ENCODE peak calls at places on chromosomes 13 and 19, in nine cellular contexts. One of them, this sample, is unnamed.

GRCh38 chr19:14496849-14497346 is 971 bp upstream of the GIPC1 start:
- DNase-seq in AG04450: no peak
- DNase-seq in neuronal stem cell: no peak
- DNase-seq in epithelial cell of prostate: no peak
- DNase-seq in aorta: no peak
- DNase-seq in cardiac muscle cell: no peak
- DNase-seq in substantia nigra: no peak
- DNase-seq in RWPE1: no peak
- DNase-seq in OCI-LY7: no peak
- DNase-seq in this sample: no peak

GRCh38 chr13:23384111-23384510 is 49.4 kb downstream of the SACS start:
- DNase-seq in AG04450: no peak
- DNase-seq in neuronal stem cell: no peak
- DNase-seq in epithelial cell of prostate: peak; percentile 73
- DNase-seq in aorta: no peak
- DNase-seq in cardiac muscle cell: no peak
- DNase-seq in substantia nigra: no peak
- DNase-seq in RWPE1: no peak
- DNase-seq in OCI-LY7: no peak
- DNase-seq in this sample: no peak

GRCh38 chr13:57418067-57418677 is 213.4 kb upstream of the PCDH17 start:
- DNase-seq in AG04450: no peak
- DNase-seq in neuronal stem cell: no peak
- DNase-seq in epithelial cell of prostate: no peak
- DNase-seq in aorta: no peak
- DNase-seq in cardiac muscle cell: no peak
- DNase-seq in substantia nigra: no peak
- DNase-seq in RWPE1: no peak
- DNase-seq in OCI-LY7: no peak
- DNase-seq in this sample: no peak

GRCh38 chr19:17406039-17406886 is 833 bp upstream of the BST2 start:
- DNase-seq in AG04450: no peak
- DNase-seq in neuronal stem cell: no peak
- DNase-seq in epithelial cell of prostate: no peak
- DNase-seq in aorta: no peak
- DNase-seq in cardiac muscle cell: peak; percentile 52
- DNase-seq in substantia nigra: no peak
- DNase-seq in RWPE1: no peak
- DNase-seq in OCI-LY7: no peak
- DNase-seq in this sample: no peak

GRCh38 chr19:30371157-30371845 is 883 bp upstream of the ZNF536 start:
- DNase-seq in AG04450: no peak
- DNase-seq in neuronal stem cell: no peak
- DNase-seq in epithelial cell of prostate: no peak
- DNase-seq in aorta: no peak
- DNase-seq in cardiac muscle cell: no peak
- DNase-seq in substantia nigra: no peak
- DNase-seq in RWPE1: no peak
- DNase-seq in OCI-LY7: no peak
- DNase-seq in this sample: no peak

GRCh38 chr13:43908156-43909126 is 28.7 kb downstream of the LACC1 start:
- DNase-seq in AG04450: peak; percentile 55
- DNase-seq in neuronal stem cell: peak; percentile 12
- DNase-seq in epithelial cell of prostate: peak; percentile 10
- DNase-seq in aorta: no peak
- DNase-seq in cardiac muscle cell: peak; percentile 77
- DNase-seq in substantia nigra: no peak
- DNase-seq in RWPE1: peak; percentile 39
- DNase-seq in OCI-LY7: peak; percentile 36
- DNase-seq in this sample: no peak

GRCh38 chr13:83796364-83796763 is 85.9 kb downstream of the SLITRK1 start:
- DNase-seq in AG04450: no peak
- DNase-seq in neuronal stem cell: no peak
- DNase-seq in epithelial cell of prostate: no peak
- DNase-seq in aorta: no peak
- DNase-seq in cardiac muscle cell: no peak
- DNase-seq in substantia nigra: no peak
- DNase-seq in RWPE1: no peak
- DNase-seq in OCI-LY7: no peak
- DNase-seq in this sample: no peak

GRCh38 chr19:1173845-1174809 is at the start of gene SBNO2:
- DNase-seq in AG04450: no peak
- DNase-seq in neuronal stem cell: peak; percentile 85
- DNase-seq in epithelial cell of prostate: no peak
- DNase-seq in aorta: peak; percentile 90
- DNase-seq in cardiac muscle cell: peak; percentile 91
- DNase-seq in substantia nigra: peak; percentile 80
- DNase-seq in RWPE1: peak; percentile 90
- DNase-seq in OCI-LY7: peak; percentile 91
- DNase-seq in this sample: peak; percentile 94

GRCh38 chr13:104422668-104423067 is 1356.5 kb upstream of the SLC10A2 start:
- DNase-seq in AG04450: no peak
- DNase-seq in neuronal stem cell: no peak
- DNase-seq in epithelial cell of prostate: no peak
- DNase-seq in aorta: no peak
- DNase-seq in cardiac muscle cell: no peak
- DNase-seq in substantia nigra: no peak
- DNase-seq in RWPE1: no peak
- DNase-seq in OCI-LY7: no peak
- DNase-seq in this sample: no peak

GRCh38 chr13:113413898-113414282 is 39.4 kb downstream of the ADPRHL1 start:
- DNase-seq in AG04450: no peak
- DNase-seq in neuronal stem cell: no peak
- DNase-seq in epithelial cell of prostate: no peak
- DNase-seq in aorta: peak; percentile 83
- DNase-seq in cardiac muscle cell: no peak
- DNase-seq in substantia nigra: no peak
- DNase-seq in RWPE1: no peak
- DNase-seq in OCI-LY7: no peak
- DNase-seq in this sample: no peak

GRCh38 chr13:113414335-113414734 is 39.0 kb downstream of the ADPRHL1 start:
- DNase-seq in AG04450: no peak
- DNase-seq in neuronal stem cell: no peak
- DNase-seq in epithelial cell of prostate: no peak
- DNase-seq in aorta: no peak
- DNase-seq in cardiac muscle cell: no peak
- DNase-seq in substantia nigra: no peak
- DNase-seq in RWPE1: no peak
- DNase-seq in OCI-LY7: no peak
- DNase-seq in this sample: no peak

GRCh38 chr13:113415032-113415431 is 38.3 kb downstream of the ADPRHL1 start:
- DNase-seq in AG04450: no peak
- DNase-seq in neuronal stem cell: no peak
- DNase-seq in epithelial cell of prostate: no peak
- DNase-seq in aorta: no peak
- DNase-seq in cardiac muscle cell: no peak
- DNase-seq in substantia nigra: no peak
- DNase-seq in RWPE1: no peak
- DNase-seq in OCI-LY7: no peak
- DNase-seq in this sample: no peak

GRCh38 chr13:113412440-113412839 is 40.8 kb downstream of the ADPRHL1 start:
- DNase-seq in AG04450: no peak
- DNase-seq in neuronal stem cell: no peak
- DNase-seq in epithelial cell of prostate: no peak
- DNase-seq in aorta: peak; percentile 33
- DNase-seq in cardiac muscle cell: no peak
- DNase-seq in substantia nigra: no peak
- DNase-seq in RWPE1: no peak
- DNase-seq in OCI-LY7: no peak
- DNase-seq in this sample: no peak

DNA sequence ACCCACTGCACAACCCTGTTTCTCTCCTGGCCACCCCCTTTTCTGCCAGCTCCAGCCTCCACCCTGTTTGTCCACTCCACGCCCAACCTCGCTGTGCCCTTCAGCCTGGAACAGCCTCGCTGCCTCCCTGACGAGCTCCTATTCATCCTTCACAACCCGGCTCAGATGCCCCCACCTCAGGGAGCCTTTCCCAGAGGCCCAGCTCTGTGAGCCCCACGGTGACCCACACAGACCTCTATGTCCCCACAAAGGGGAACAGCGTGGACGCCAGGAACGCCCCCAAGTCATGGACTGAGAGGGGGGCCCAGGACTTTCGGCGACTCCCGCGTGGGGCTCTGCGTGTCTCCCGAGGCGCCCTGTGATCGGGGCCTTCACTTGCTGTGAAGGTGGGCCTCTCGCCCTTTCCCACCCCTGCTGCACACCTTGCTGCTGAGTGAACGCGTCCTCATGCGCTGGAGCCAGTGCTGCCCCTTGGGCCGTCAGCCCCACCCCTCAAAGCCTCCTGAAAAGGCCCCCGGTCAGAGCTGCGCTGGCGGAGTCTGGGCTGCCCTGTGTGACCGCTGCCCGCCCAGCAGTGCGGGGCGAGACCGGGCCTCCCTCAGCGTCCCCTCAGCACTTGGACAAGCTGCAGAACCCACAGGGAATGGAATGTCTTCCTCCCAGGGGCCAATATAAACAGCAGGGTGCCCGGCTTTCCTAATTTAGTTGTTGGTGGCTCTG is 40.0 kb downstream of the ADPRHL1 start:
- DNase-seq in AG04450: no peak
- DNase-seq in neuronal stem cell: no peak
- DNase-seq in epithelial cell of prostate: no peak
- DNase-seq in aorta: peak; percentile 78
- DNase-seq in cardiac muscle cell: no peak
- DNase-seq in substantia nigra: no peak
- DNase-seq in RWPE1: no peak
- DNase-seq in OCI-LY7: no peak
- DNase-seq in this sample: no peak
- H3K27ac ChIP-seq in AG04450: no peak overlapping the region
- H3K27ac ChIP-seq in neuronal stem cell: no peak overlapping the region
- H3K27ac ChIP-seq in epithelial cell of prostate: no peak overlapping the region
- H3K27ac ChIP-seq in aorta: no peak overlapping the region
- H3K27ac ChIP-seq in cardiac muscle cell: no peak overlapping the region
- H3K27ac ChIP-seq in substantia nigra: no peak overlapping the region
- H3K27ac ChIP-seq in RWPE1: no peak overlapping the region
- H3K27ac ChIP-seq in OCI-LY7: no peak overlapping the region
- H3K27ac ChIP-seq in this sample: no peak overlapping the region

GRCh38 chr13:59710416-59710815 is 453.3 kb downstream of the DIAPH3 start:
- DNase-seq in AG04450: no peak
- DNase-seq in neuronal stem cell: no peak
- DNase-seq in epithelial cell of prostate: no peak
- DNase-seq in aorta: no peak
- DNase-seq in cardiac muscle cell: no peak
- DNase-seq in substantia nigra: no peak
- DNase-seq in RWPE1: no peak
- DNase-seq in OCI-LY7: no peak
- DNase-seq in this sample: no peak
- H3K27ac ChIP-seq in AG04450: no peak overlapping the region
- H3K27ac ChIP-seq in neuronal stem cell: no peak overlapping the region
- H3K27ac ChIP-seq in epithelial cell of prostate: no peak overlapping the region
- H3K27ac ChIP-seq in aorta: no peak overlapping the region
- H3K27ac ChIP-seq in cardiac muscle cell: no peak overlapping the region
- H3K27ac ChIP-seq in substantia nigra: no peak overlapping the region
- H3K27ac ChIP-seq in RWPE1: no peak overlapping the region
- H3K27ac ChIP-seq in OCI-LY7: no peak overlapping the region
- H3K27ac ChIP-seq in this sample: no peak overlapping the region

GRCh38 chr19:3463039-3463958 is 17.0 kb downstream of the SMIM24 start:
- DNase-seq in AG04450: no peak
- DNase-seq in neuronal stem cell: no peak
- DNase-seq in epithelial cell of prostate: no peak
- DNase-seq in aorta: peak; percentile 54
- DNase-seq in cardiac muscle cell: no peak
- DNase-seq in substantia nigra: no peak
- DNase-seq in RWPE1: no peak
- DNase-seq in OCI-LY7: no peak
- DNase-seq in this sample: no peak
- H3K27ac ChIP-seq in AG04450: no peak overlapping the region
- H3K27ac ChIP-seq in neuronal stem cell: no peak overlapping the region
- H3K27ac ChIP-seq in epithelial cell of prostate: no peak overlapping the region
- H3K27ac ChIP-seq in aorta: no peak overlapping the region
- H3K27ac ChIP-seq in cardiac muscle cell: no peak overlapping the region
- H3K27ac ChIP-seq in substantia nigra: no peak overlapping the region
- H3K27ac ChIP-seq in RWPE1: peak overlapping the region; percentile 67
- H3K27ac ChIP-seq in OCI-LY7: no peak overlapping the region
- H3K27ac ChIP-seq in this sample: peak overlapping the region; percentile 45

DNA sequence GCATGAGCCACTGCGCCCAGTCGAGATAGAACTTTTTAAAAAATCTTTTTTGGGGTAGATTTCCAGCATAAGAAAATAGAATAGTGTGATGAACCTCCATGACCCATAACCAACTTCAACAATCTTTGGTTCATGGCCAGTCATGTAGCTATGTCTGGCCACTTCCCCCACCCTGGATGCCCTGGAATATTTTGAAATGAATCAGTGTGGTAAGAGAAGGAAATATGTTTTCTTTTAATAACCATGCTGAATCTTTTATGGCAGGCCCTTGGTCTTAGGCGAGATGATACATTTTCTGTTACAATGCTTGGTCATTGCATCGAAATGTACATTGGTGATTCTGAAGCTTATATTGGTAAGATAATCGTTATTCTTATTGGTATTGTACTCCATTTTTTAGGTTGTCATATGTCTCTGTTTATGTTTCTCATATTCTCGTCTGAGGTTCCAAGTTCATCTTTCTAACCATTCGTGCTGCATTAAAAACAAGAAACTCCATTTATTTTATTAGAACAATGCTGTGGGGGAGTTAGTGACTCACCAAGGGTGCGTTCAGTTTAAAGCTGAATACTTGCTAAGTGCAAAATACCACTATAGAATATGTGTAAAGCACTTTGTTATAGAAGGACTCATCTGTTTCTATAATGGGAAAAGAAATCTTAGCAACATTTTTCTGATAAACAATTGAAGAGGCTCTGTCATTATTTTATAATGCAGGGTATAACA is 16.4 kb upstream of the UPF3A start:
- DNase-seq in AG04450: no peak
- DNase-seq in neuronal stem cell: no peak
- DNase-seq in epithelial cell of prostate: no peak
- DNase-seq in aorta: no peak
- DNase-seq in cardiac muscle cell: no peak
- DNase-seq in substantia nigra: no peak
- DNase-seq in RWPE1: no peak
- DNase-seq in OCI-LY7: no peak
- DNase-seq in this sample: no peak
- H3K27ac ChIP-seq in AG04450: peak overlapping the region; percentile 41
- H3K27ac ChIP-seq in neuronal stem cell: no peak overlapping the region
- H3K27ac ChIP-seq in epithelial cell of prostate: no peak overlapping the region
- H3K27ac ChIP-seq in aorta: no peak overlapping the region
- H3K27ac ChIP-seq in cardiac muscle cell: no peak overlapping the region
- H3K27ac ChIP-seq in substantia nigra: no peak overlapping the region
- H3K27ac ChIP-seq in RWPE1: no peak overlapping the region
- H3K27ac ChIP-seq in OCI-LY7: no peak overlapping the region
- H3K27ac ChIP-seq in this sample: no peak overlapping the region

GRCh38 chr19:36838784-36839324 is 667 bp upstream of the ZNF790 start:
- DNase-seq in AG04450: no peak
- DNase-seq in neuronal stem cell: no peak
- DNase-seq in epithelial cell of prostate: no peak
- DNase-seq in aorta: no peak
- DNase-seq in cardiac muscle cell: no peak
- DNase-seq in substantia nigra: no peak
- DNase-seq in RWPE1: no peak
- DNase-seq in OCI-LY7: no peak
- DNase-seq in this sample: no peak
- H3K27ac ChIP-seq in AG04450: peak overlapping the region; percentile 80
- H3K27ac ChIP-seq in neuronal stem cell: no peak overlapping the region
- H3K27ac ChIP-seq in epithelial cell of prostate: peak overlapping the region; percentile 71
- H3K27ac ChIP-seq in aorta: no peak overlapping the region
- H3K27ac ChIP-seq in cardiac muscle cell: peak overlapping the region; percentile 97
- H3K27ac ChIP-seq in substantia nigra: peak overlapping the region; percentile 94
- H3K27ac ChIP-seq in RWPE1: peak overlapping the region; percentile 85
- H3K27ac ChIP-seq in OCI-LY7: no peak overlapping the region
- H3K27ac ChIP-seq in this sample: peak overlapping the region; percentile 39

This sample was measured in ovary.